ENCODE peak calls at places on chromosomes 1 and 21, in six cellular contexts. B, N, I, U, G and D are unnamed samples.

GRCh38 chr1:63643517-63643916 is 50.3 kb downstream of the PGM1 start:
- DNase-seq in B (no peak), N (no peak), I (no peak), U (no peak), G (no peak), D (no peak)

GRCh38 chr1:98761238-98761637 is 99.7 kb downstream of the SNX7 start:
- DNase-seq in B (no peak), N (peak), I (no peak), U (no peak), G (no peak), D (no peak)

GRCh38 chr1:230743874-230744273 is 3.3 kb upstream of the CAPN9 start:
- DNase-seq in B (no peak), N (no peak), I (no peak), U (no peak), G (no peak), D (no peak)

GRCh38 chr21:45145146-45145545 is 70.8 kb downstream of the ADARB1 start:
- DNase-seq in B (no peak), N (no peak), I (no peak), U (no peak), G (no peak), D (no peak)

GRCh38 chr1:153881764-153882163 is 41.0 kb downstream of the GATAD2B start:
- DNase-seq in B (no peak), N (no peak), I (no peak), U (no peak), G (no peak), D (no peak)

GRCh38 chr1:225318706-225319575 is 108.9 kb downstream of the LBR start:
- DNase-seq in B (no peak), N (peak), I (no peak), U (peak), G (peak), D (no peak)

GRCh38 chr1:36948147-36948546 is 86.2 kb downstream of the GRIK3 start:
- DNase-seq in B (no peak), N (no peak), I (no peak), U (no peak), G (no peak), D (no peak)

GRCh38 chr1:70945266-70945665 is 102.3 kb downstream of the PTGER3 start:
- DNase-seq in B (no peak), N (no peak), I (no peak), U (no peak), G (no peak), D (no peak)

GRCh38 chr1:47776554-47777156 is 220.5 kb downstream of the TRABD2B start:
- DNase-seq in B (no peak), N (no peak), I (no peak), U (no peak), G (no peak), D (no peak)

GRCh38 chr1:63663873-63664272 is 70.7 kb downstream of the PGM1 start:
- DNase-seq in B (no peak), N (peak), I (no peak), U (no peak), G (no peak), D (no peak)